ENCODE peak calls at places on chromosomes 1 and 21, in seven cellular contexts. One of them, this sample, is unnamed.

GRCh38 chr1:6580119-6580587 is 359 bp downstream of the ZBTB48 start:
- DNase-seq in GM20000: no peak
- DNase-seq in activated naive CD8-positive, alpha-beta T cell treated with anti-CD3 and anti-CD28 coated beads, Interleukin-2, amount 10 ng/mL, durations not matched to agents 7 days and 5 days: no peak
- DNase-seq in activated T-helper 1 cell treated with anti-CD3 and anti-CD28 coated beads, Interleukin-2, amount 50 U/mL, for 16 hours: no peak
- DNase-seq in RWPE1: peak; percentile 20
- DNase-seq in stimulated activated effector memory CD8-positive, alpha-beta T cell treated with anti-CD3 and anti-CD28 coated beads, Interleukin-12 subunit alpha, Interleukin-12 subunit beta, amount 100 ng/mL, for 72 hours: peak; percentile 61
- DNase-seq in WTC11: no peak
- DNase-seq in this sample: no peak

GRCh38 chr1:184970691-184971161 is 3.6 kb downstream of the NIBAN1 start:
- DNase-seq in GM20000: no peak
- DNase-seq in activated naive CD8-positive, alpha-beta T cell treated with anti-CD3 and anti-CD28 coated beads, Interleukin-2, amount 10 ng/mL, durations not matched to agents 7 days and 5 days: no peak
- DNase-seq in activated T-helper 1 cell treated with anti-CD3 and anti-CD28 coated beads, Interleukin-2, amount 50 U/mL, for 16 hours: no peak
- DNase-seq in RWPE1: no peak
- DNase-seq in stimulated activated effector memory CD8-positive, alpha-beta T cell treated with anti-CD3 and anti-CD28 coated beads, Interleukin-12 subunit alpha, Interleukin-12 subunit beta, amount 100 ng/mL, for 72 hours: no peak
- DNase-seq in WTC11: no peak
- DNase-seq in this sample: no peak

GRCh38 chr21:41564871-41565281 is 56.9 kb upstream of the TMPRSS2 start:
- DNase-seq in GM20000: no peak
- DNase-seq in activated naive CD8-positive, alpha-beta T cell treated with anti-CD3 and anti-CD28 coated beads, Interleukin-2, amount 10 ng/mL, durations not matched to agents 7 days and 5 days: no peak
- DNase-seq in activated T-helper 1 cell treated with anti-CD3 and anti-CD28 coated beads, Interleukin-2, amount 50 U/mL, for 16 hours: no peak
- DNase-seq in RWPE1: peak; percentile 29
- DNase-seq in stimulated activated effector memory CD8-positive, alpha-beta T cell treated with anti-CD3 and anti-CD28 coated beads, Interleukin-12 subunit alpha, Interleukin-12 subunit beta, amount 100 ng/mL, for 72 hours: no peak
- DNase-seq in WTC11: no peak
- DNase-seq in this sample: no peak

GRCh38 chr1:156337888-156338179 is 258 bp downstream of the CCT3 start:
- DNase-seq in GM20000: no peak
- DNase-seq in activated naive CD8-positive, alpha-beta T cell treated with anti-CD3 and anti-CD28 coated beads, Interleukin-2, amount 10 ng/mL, durations not matched to agents 7 days and 5 days: no peak
- DNase-seq in activated T-helper 1 cell treated with anti-CD3 and anti-CD28 coated beads, Interleukin-2, amount 50 U/mL, for 16 hours: no peak
- DNase-seq in RWPE1: no peak
- DNase-seq in stimulated activated effector memory CD8-positive, alpha-beta T cell treated with anti-CD3 and anti-CD28 coated beads, Interleukin-12 subunit alpha, Interleukin-12 subunit beta, amount 100 ng/mL, for 72 hours: no peak
- DNase-seq in WTC11: no peak
- DNase-seq in this sample: no peak

GRCh38 chr21:32096411-32096810 is 182.4 kb downstream of the MIS18A start:
- DNase-seq in GM20000: peak; percentile 39
- DNase-seq in activated naive CD8-positive, alpha-beta T cell treated with anti-CD3 and anti-CD28 coated beads, Interleukin-2, amount 10 ng/mL, durations not matched to agents 7 days and 5 days: no peak
- DNase-seq in activated T-helper 1 cell treated with anti-CD3 and anti-CD28 coated beads, Interleukin-2, amount 50 U/mL, for 16 hours: no peak
- DNase-seq in RWPE1: no peak
- DNase-seq in stimulated activated effector memory CD8-positive, alpha-beta T cell treated with anti-CD3 and anti-CD28 coated beads, Interleukin-12 subunit alpha, Interleukin-12 subunit beta, amount 100 ng/mL, for 72 hours: no peak
- DNase-seq in WTC11: peak; percentile 63
- DNase-seq in this sample: peak; percentile 26

GRCh38 chr1:245585252-245585959 is 430.6 kb downstream of the KIF26B start:
- DNase-seq in GM20000: no peak
- DNase-seq in activated naive CD8-positive, alpha-beta T cell treated with anti-CD3 and anti-CD28 coated beads, Interleukin-2, amount 10 ng/mL, durations not matched to agents 7 days and 5 days: no peak
- DNase-seq in activated T-helper 1 cell treated with anti-CD3 and anti-CD28 coated beads, Interleukin-2, amount 50 U/mL, for 16 hours: no peak
- DNase-seq in RWPE1: peak; percentile 40
- DNase-seq in stimulated activated effector memory CD8-positive, alpha-beta T cell treated with anti-CD3 and anti-CD28 coated beads, Interleukin-12 subunit alpha, Interleukin-12 subunit beta, amount 100 ng/mL, for 72 hours: no peak
- DNase-seq in WTC11: no peak
- DNase-seq in this sample: no peak

GRCh38 chr1:232594768-232595698 is 34.9 kb downstream of the SIPA1L2 start:
- DNase-seq in GM20000: no peak
- DNase-seq in activated naive CD8-positive, alpha-beta T cell treated with anti-CD3 and anti-CD28 coated beads, Interleukin-2, amount 10 ng/mL, durations not matched to agents 7 days and 5 days: no peak
- DNase-seq in activated T-helper 1 cell treated with anti-CD3 and anti-CD28 coated beads, Interleukin-2, amount 50 U/mL, for 16 hours: no peak
- DNase-seq in RWPE1: no peak
- DNase-seq in stimulated activated effector memory CD8-positive, alpha-beta T cell treated with anti-CD3 and anti-CD28 coated beads, Interleukin-12 subunit alpha, Interleukin-12 subunit beta, amount 100 ng/mL, for 72 hours: peak; percentile 18
- DNase-seq in WTC11: no peak
- DNase-seq in this sample: peak; percentile 73

GRCh38 chr1:158011714-158012113 is 18.3 kb downstream of the KIRREL1 start:
- DNase-seq in GM20000: no peak
- DNase-seq in activated naive CD8-positive, alpha-beta T cell treated with anti-CD3 and anti-CD28 coated beads, Interleukin-2, amount 10 ng/mL, durations not matched to agents 7 days and 5 days: no peak
- DNase-seq in activated T-helper 1 cell treated with anti-CD3 and anti-CD28 coated beads, Interleukin-2, amount 50 U/mL, for 16 hours: no peak
- DNase-seq in RWPE1: no peak
- DNase-seq in stimulated activated effector memory CD8-positive, alpha-beta T cell treated with anti-CD3 and anti-CD28 coated beads, Interleukin-12 subunit alpha, Interleukin-12 subunit beta, amount 100 ng/mL, for 72 hours: no peak
- DNase-seq in WTC11: no peak
- DNase-seq in this sample: no peak

GRCh38 chr1:78676347-78676982 is 26.8 kb downstream of the IFI44 start:
- DNase-seq in GM20000: peak; percentile 36
- DNase-seq in activated naive CD8-positive, alpha-beta T cell treated with anti-CD3 and anti-CD28 coated beads, Interleukin-2, amount 10 ng/mL, durations not matched to agents 7 days and 5 days: no peak
- DNase-seq in activated T-helper 1 cell treated with anti-CD3 and anti-CD28 coated beads, Interleukin-2, amount 50 U/mL, for 16 hours: peak; percentile 13
- DNase-seq in RWPE1: peak; percentile 41
- DNase-seq in stimulated activated effector memory CD8-positive, alpha-beta T cell treated with anti-CD3 and anti-CD28 coated beads, Interleukin-12 subunit alpha, Interleukin-12 subunit beta, amount 100 ng/mL, for 72 hours: no peak
- DNase-seq in WTC11: no peak
- DNase-seq in this sample: peak; percentile 51

GRCh38 chr1:177669161-177669560 is 300.7 kb downstream of the SEC16B start:
- DNase-seq in GM20000: no peak
- DNase-seq in activated naive CD8-positive, alpha-beta T cell treated with anti-CD3 and anti-CD28 coated beads, Interleukin-2, amount 10 ng/mL, durations not matched to agents 7 days and 5 days: no peak
- DNase-seq in activated T-helper 1 cell treated with anti-CD3 and anti-CD28 coated beads, Interleukin-2, amount 50 U/mL, for 16 hours: no peak
- DNase-seq in RWPE1: no peak
- DNase-seq in stimulated activated effector memory CD8-positive, alpha-beta T cell treated with anti-CD3 and anti-CD28 coated beads, Interleukin-12 subunit alpha, Interleukin-12 subunit beta, amount 100 ng/mL, for 72 hours: no peak
- DNase-seq in WTC11: no peak
- DNase-seq in this sample: peak; percentile 20

GRCh38 chr1:30417001-30417700 is 306.2 kb downstream of the MATN1 start:
- DNase-seq in GM20000: no peak
- DNase-seq in activated naive CD8-positive, alpha-beta T cell treated with anti-CD3 and anti-CD28 coated beads, Interleukin-2, amount 10 ng/mL, durations not matched to agents 7 days and 5 days: no peak
- DNase-seq in activated T-helper 1 cell treated with anti-CD3 and anti-CD28 coated beads, Interleukin-2, amount 50 U/mL, for 16 hours: no peak
- DNase-seq in RWPE1: no peak
- DNase-seq in stimulated activated effector memory CD8-positive, alpha-beta T cell treated with anti-CD3 and anti-CD28 coated beads, Interleukin-12 subunit alpha, Interleukin-12 subunit beta, amount 100 ng/mL, for 72 hours: peak; percentile 41
- DNase-seq in WTC11: no peak
- DNase-seq in this sample: no peak

GRCh38 chr1:186739515-186739914 is 59.3 kb upstream of the PTGS2 start:
- DNase-seq in GM20000: no peak
- DNase-seq in activated naive CD8-positive, alpha-beta T cell treated with anti-CD3 and anti-CD28 coated beads, Interleukin-2, amount 10 ng/mL, durations not matched to agents 7 days and 5 days: no peak
- DNase-seq in activated T-helper 1 cell treated with anti-CD3 and anti-CD28 coated beads, Interleukin-2, amount 50 U/mL, for 16 hours: no peak
- DNase-seq in RWPE1: no peak
- DNase-seq in stimulated activated effector memory CD8-positive, alpha-beta T cell treated with anti-CD3 and anti-CD28 coated beads, Interleukin-12 subunit alpha, Interleukin-12 subunit beta, amount 100 ng/mL, for 72 hours: no peak
- DNase-seq in WTC11: no peak
- DNase-seq in this sample: no peak

GRCh38 chr1:173523329-173523728 is 46.2 kb downstream of the PRDX6 start:
- DNase-seq in GM20000: no peak
- DNase-seq in activated naive CD8-positive, alpha-beta T cell treated with anti-CD3 and anti-CD28 coated beads, Interleukin-2, amount 10 ng/mL, durations not matched to agents 7 days and 5 days: no peak
- DNase-seq in activated T-helper 1 cell treated with anti-CD3 and anti-CD28 coated beads, Interleukin-2, amount 50 U/mL, for 16 hours: no peak
- DNase-seq in RWPE1: no peak
- DNase-seq in stimulated activated effector memory CD8-positive, alpha-beta T cell treated with anti-CD3 and anti-CD28 coated beads, Interleukin-12 subunit alpha, Interleukin-12 subunit beta, amount 100 ng/mL, for 72 hours: no peak
- DNase-seq in WTC11: no peak
- DNase-seq in this sample: no peak

GRCh38 chr1:202571719-202572339 is 138.4 kb downstream of the SYT2 start:
- DNase-seq in GM20000: peak; percentile 56
- DNase-seq in activated naive CD8-positive, alpha-beta T cell treated with anti-CD3 and anti-CD28 coated beads, Interleukin-2, amount 10 ng/mL, durations not matched to agents 7 days and 5 days: no peak
- DNase-seq in activated T-helper 1 cell treated with anti-CD3 and anti-CD28 coated beads, Interleukin-2, amount 50 U/mL, for 16 hours: no peak
- DNase-seq in RWPE1: no peak
- DNase-seq in stimulated activated effector memory CD8-positive, alpha-beta T cell treated with anti-CD3 and anti-CD28 coated beads, Interleukin-12 subunit alpha, Interleukin-12 subunit beta, amount 100 ng/mL, for 72 hours: no peak
- DNase-seq in WTC11: peak; percentile 44
- DNase-seq in this sample: no peak

GRCh38 chr1:21258331-21259134 is 31.7 kb downstream of the ECE1 start:
- DNase-seq in GM20000: no peak
- DNase-seq in activated naive CD8-positive, alpha-beta T cell treated with anti-CD3 and anti-CD28 coated beads, Interleukin-2, amount 10 ng/mL, durations not matched to agents 7 days and 5 days: no peak
- DNase-seq in activated T-helper 1 cell treated with anti-CD3 and anti-CD28 coated beads, Interleukin-2, amount 50 U/mL, for 16 hours: no peak
- DNase-seq in RWPE1: no peak
- DNase-seq in stimulated activated effector memory CD8-positive, alpha-beta T cell treated with anti-CD3 and anti-CD28 coated beads, Interleukin-12 subunit alpha, Interleukin-12 subunit beta, amount 100 ng/mL, for 72 hours: no peak
- DNase-seq in WTC11: no peak
- DNase-seq in this sample: no peak

GRCh38 chr1:220874201-220874655 is 5.0 kb upstream of the HLX start:
- DNase-seq in GM20000: peak; percentile 61
- DNase-seq in activated naive CD8-positive, alpha-beta T cell treated with anti-CD3 and anti-CD28 coated beads, Interleukin-2, amount 10 ng/mL, durations not matched to agents 7 days and 5 days: no peak
- DNase-seq in activated T-helper 1 cell treated with anti-CD3 and anti-CD28 coated beads, Interleukin-2, amount 50 U/mL, for 16 hours: no peak
- DNase-seq in RWPE1: peak; percentile 55
- DNase-seq in stimulated activated effector memory CD8-positive, alpha-beta T cell treated with anti-CD3 and anti-CD28 coated beads, Interleukin-12 subunit alpha, Interleukin-12 subunit beta, amount 100 ng/mL, for 72 hours: no peak
- DNase-seq in WTC11: peak; percentile 65
- DNase-seq in this sample: no peak

GRCh38 chr1:209728466-209728865 is 23.8 kb downstream of the HSD11B1 start:
- DNase-seq in GM20000: no peak
- DNase-seq in activated naive CD8-positive, alpha-beta T cell treated with anti-CD3 and anti-CD28 coated beads, Interleukin-2, amount 10 ng/mL, durations not matched to agents 7 days and 5 days: no peak
- DNase-seq in activated T-helper 1 cell treated with anti-CD3 and anti-CD28 coated beads, Interleukin-2, amount 50 U/mL, for 16 hours: no peak
- DNase-seq in RWPE1: no peak
- DNase-seq in stimulated activated effector memory CD8-positive, alpha-beta T cell treated with anti-CD3 and anti-CD28 coated beads, Interleukin-12 subunit alpha, Interleukin-12 subunit beta, amount 100 ng/mL, for 72 hours: no peak
- DNase-seq in WTC11: no peak
- DNase-seq in this sample: no peak

GRCh38 chr1:168520052-168520751 is 23.6 kb downstream of the XCL2 start:
- DNase-seq in GM20000: peak; percentile 50
- DNase-seq in activated naive CD8-positive, alpha-beta T cell treated with anti-CD3 and anti-CD28 coated beads, Interleukin-2, amount 10 ng/mL, durations not matched to agents 7 days and 5 days: peak; percentile 68
- DNase-seq in activated T-helper 1 cell treated with anti-CD3 and anti-CD28 coated beads, Interleukin-2, amount 50 U/mL, for 16 hours: no peak
- DNase-seq in RWPE1: no peak
- DNase-seq in stimulated activated effector memory CD8-positive, alpha-beta T cell treated with anti-CD3 and anti-CD28 coated beads, Interleukin-12 subunit alpha, Interleukin-12 subunit beta, amount 100 ng/mL, for 72 hours: peak; percentile 75
- DNase-seq in WTC11: peak; percentile 24
- DNase-seq in this sample: no peak

GRCh38 chr1:162191396-162192322 is 122.2 kb downstream of the NOS1AP start:
- DNase-seq in GM20000: no peak
- DNase-seq in activated naive CD8-positive, alpha-beta T cell treated with anti-CD3 and anti-CD28 coated beads, Interleukin-2, amount 10 ng/mL, durations not matched to agents 7 days and 5 days: no peak
- DNase-seq in activated T-helper 1 cell treated with anti-CD3 and anti-CD28 coated beads, Interleukin-2, amount 50 U/mL, for 16 hours: no peak
- DNase-seq in RWPE1: no peak
- DNase-seq in stimulated activated effector memory CD8-positive, alpha-beta T cell treated with anti-CD3 and anti-CD28 coated beads, Interleukin-12 subunit alpha, Interleukin-12 subunit beta, amount 100 ng/mL, for 72 hours: no peak
- DNase-seq in WTC11: no peak
- DNase-seq in this sample: no peak

GRCh38 chr1:92831368-92831761 is 475 bp upstream of the RPL5 start:
- DNase-seq in GM20000: peak; percentile 17
- DNase-seq in activated naive CD8-positive, alpha-beta T cell treated with anti-CD3 and anti-CD28 coated beads, Interleukin-2, amount 10 ng/mL, durations not matched to agents 7 days and 5 days: peak; percentile 33
- DNase-seq in activated T-helper 1 cell treated with anti-CD3 and anti-CD28 coated beads, Interleukin-2, amount 50 U/mL, for 16 hours: no peak
- DNase-seq in RWPE1: no peak
- DNase-seq in stimulated activated effector memory CD8-positive, alpha-beta T cell treated with anti-CD3 and anti-CD28 coated beads, Interleukin-12 subunit alpha, Interleukin-12 subunit beta, amount 100 ng/mL, for 72 hours: peak; percentile 53
- DNase-seq in WTC11: no peak
- DNase-seq in this sample: no peak

GRCh38 chr1:3283849-3284248 is 170.6 kb upstream of the ARHGEF16 start:
- DNase-seq in GM20000: peak; percentile 54
- DNase-seq in activated naive CD8-positive, alpha-beta T cell treated with anti-CD3 and anti-CD28 coated beads, Interleukin-2, amount 10 ng/mL, durations not matched to agents 7 days and 5 days: peak; percentile 36
- DNase-seq in activated T-helper 1 cell treated with anti-CD3 and anti-CD28 coated beads, Interleukin-2, amount 50 U/mL, for 16 hours: no peak
- DNase-seq in RWPE1: peak; percentile 25
- DNase-seq in stimulated activated effector memory CD8-positive, alpha-beta T cell treated with anti-CD3 and anti-CD28 coated beads, Interleukin-12 subunit alpha, Interleukin-12 subunit beta, amount 100 ng/mL, for 72 hours: no peak
- DNase-seq in WTC11: peak; percentile 77
- DNase-seq in this sample: peak; percentile 37

GRCh38 chr1:39238476-39238875 is 34.0 kb downstream of the MACF1 start:
- DNase-seq in GM20000: no peak
- DNase-seq in activated naive CD8-positive, alpha-beta T cell treated with anti-CD3 and anti-CD28 coated beads, Interleukin-2, amount 10 ng/mL, durations not matched to agents 7 days and 5 days: no peak
- DNase-seq in activated T-helper 1 cell treated with anti-CD3 and anti-CD28 coated beads, Interleukin-2, amount 50 U/mL, for 16 hours: no peak
- DNase-seq in RWPE1: no peak
- DNase-seq in stimulated activated effector memory CD8-positive, alpha-beta T cell treated with anti-CD3 and anti-CD28 coated beads, Interleukin-12 subunit alpha, Interleukin-12 subunit beta, amount 100 ng/mL, for 72 hours: no peak
- DNase-seq in WTC11: no peak
- DNase-seq in this sample: no peak

GRCh38 chr1:43565600-43566360 is 35.1 kb downstream of the PTPRF start:
- DNase-seq in GM20000: peak; percentile 88
- DNase-seq in activated naive CD8-positive, alpha-beta T cell treated with anti-CD3 and anti-CD28 coated beads, Interleukin-2, amount 10 ng/mL, durations not matched to agents 7 days and 5 days: peak; percentile 77
- DNase-seq in activated T-helper 1 cell treated with anti-CD3 and anti-CD28 coated beads, Interleukin-2, amount 50 U/mL, for 16 hours: no peak
- DNase-seq in RWPE1: no peak
- DNase-seq in stimulated activated effector memory CD8-positive, alpha-beta T cell treated with anti-CD3 and anti-CD28 coated beads, Interleukin-12 subunit alpha, Interleukin-12 subunit beta, amount 100 ng/mL, for 72 hours: peak; percentile 56
- DNase-seq in WTC11: peak; percentile 82
- DNase-seq in this sample: peak; percentile 68